ENCODE peak calls at places on chromosomes 1 and 21, in seven cellular contexts. One of them, this sample, is unnamed.

GRCh38 chr1:160800645-160801408 is 4.9 kb downstream of the LY9 start:
- DNase-seq in heart right ventricle: no peak
- DNase-seq in psoas muscle: no peak
- DNase-seq in mammary epithelial cell: no peak
- DNase-seq in K562: no peak
- DNase-seq in ovary: no peak
- DNase-seq in Panc1: no peak
- DNase-seq in this sample: no peak

GRCh38 chr1:18722270-18722669 is 91.6 kb downstream of the PAX7 start:
- DNase-seq in heart right ventricle: no peak
- DNase-seq in psoas muscle: no peak
- DNase-seq in mammary epithelial cell: no peak
- DNase-seq in K562: no peak
- DNase-seq in ovary: no peak
- DNase-seq in Panc1: no peak
- DNase-seq in this sample: no peak

GRCh38 chr1:45177452-45177851 is 29.0 kb downstream of the ZSWIM5 start:
- DNase-seq in heart right ventricle: no peak
- DNase-seq in psoas muscle: no peak
- DNase-seq in mammary epithelial cell: peak; percentile 1
- DNase-seq in K562: no peak
- DNase-seq in ovary: no peak
- DNase-seq in Panc1: no peak
- DNase-seq in this sample: no peak

GRCh38 chr1:152078831-152079549 is 9.9 kb downstream of the TCHHL1 start:
- DNase-seq in heart right ventricle: no peak
- DNase-seq in psoas muscle: no peak
- DNase-seq in mammary epithelial cell: no peak
- DNase-seq in K562: no peak
- DNase-seq in ovary: no peak
- DNase-seq in Panc1: no peak
- DNase-seq in this sample: no peak

GRCh38 chr21:16239659-16240265 is 510.0 kb downstream of the USP25 start:
- DNase-seq in heart right ventricle: no peak
- DNase-seq in psoas muscle: no peak
- DNase-seq in mammary epithelial cell: no peak
- DNase-seq in K562: no peak
- DNase-seq in ovary: no peak
- DNase-seq in Panc1: no peak
- DNase-seq in this sample: no peak

GRCh38 chr1:204319462-204319861 is 40.3 kb downstream of the PLEKHA6 start:
- DNase-seq in heart right ventricle: no peak
- DNase-seq in psoas muscle: no peak
- DNase-seq in mammary epithelial cell: peak; percentile 91
- DNase-seq in K562: no peak
- DNase-seq in ovary: no peak
- DNase-seq in Panc1: peak; percentile 46
- DNase-seq in this sample: peak; percentile 85

GRCh38 chr1:3215198-3216045 is 146.4 kb downstream of the PRDM16 start:
- DNase-seq in heart right ventricle: no peak
- DNase-seq in psoas muscle: no peak
- DNase-seq in mammary epithelial cell: no peak
- DNase-seq in K562: no peak
- DNase-seq in ovary: no peak
- DNase-seq in Panc1: no peak
- DNase-seq in this sample: no peak

GRCh38 chr1:33096358-33097005 is 15.5 kb downstream of the AZIN2 start:
- DNase-seq in heart right ventricle: peak; percentile 9
- DNase-seq in psoas muscle: no peak
- DNase-seq in mammary epithelial cell: no peak
- DNase-seq in K562: no peak
- DNase-seq in ovary: no peak
- DNase-seq in Panc1: no peak
- DNase-seq in this sample: peak; percentile 39

GRCh38 chr1:182614796-182615451 is 10.7 kb upstream of the RGS16 start:
- DNase-seq in heart right ventricle: peak; percentile 91
- DNase-seq in psoas muscle: peak; percentile 86
- DNase-seq in mammary epithelial cell: peak; percentile 67
- DNase-seq in K562: peak; percentile 27
- DNase-seq in ovary: peak; percentile 87
- DNase-seq in Panc1: no peak
- DNase-seq in this sample: peak; percentile 44

GRCh38 chr1:84712288-84712874 is 22.1 kb upstream of the SSX2IP start:
- DNase-seq in heart right ventricle: no peak
- DNase-seq in psoas muscle: no peak
- DNase-seq in mammary epithelial cell: no peak
- DNase-seq in K562: no peak
- DNase-seq in ovary: no peak
- DNase-seq in Panc1: peak; percentile 22
- DNase-seq in this sample: peak; percentile 85

GRCh38 chr1:119635801-119636390 is 12.2 kb downstream of the ZNF697 start:
- DNase-seq in heart right ventricle: no peak
- DNase-seq in psoas muscle: no peak
- DNase-seq in mammary epithelial cell: no peak
- DNase-seq in K562: no peak
- DNase-seq in ovary: no peak
- DNase-seq in Panc1: no peak
- DNase-seq in this sample: no peak

GRCh38 chr1:18485227-18485626 is 4.5 kb downstream of the KLHDC7A start:
- DNase-seq in heart right ventricle: no peak
- DNase-seq in psoas muscle: no peak
- DNase-seq in mammary epithelial cell: no peak
- DNase-seq in K562: no peak
- DNase-seq in ovary: no peak
- DNase-seq in Panc1: no peak
- DNase-seq in this sample: no peak

GRCh38 chr1:8016244-8017241 is 9.6 kb downstream of the ERRFI1 start:
- DNase-seq in heart right ventricle: no peak
- DNase-seq in psoas muscle: no peak
- DNase-seq in mammary epithelial cell: no peak
- DNase-seq in K562: peak; percentile 25
- DNase-seq in ovary: no peak
- DNase-seq in Panc1: no peak
- DNase-seq in this sample: no peak

GRCh38 chr1:117611894-117612481 is 6.1 kb downstream of the TENT5C start:
- DNase-seq in heart right ventricle: no peak
- DNase-seq in psoas muscle: no peak
- DNase-seq in mammary epithelial cell: no peak
- DNase-seq in K562: no peak
- DNase-seq in ovary: no peak
- DNase-seq in Panc1: no peak
- DNase-seq in this sample: no peak

GRCh38 chr1:93964777-93965200 is 55.6 kb upstream of the GCLM start:
- DNase-seq in heart right ventricle: no peak
- DNase-seq in psoas muscle: no peak
- DNase-seq in mammary epithelial cell: peak; percentile 97
- DNase-seq in K562: no peak
- DNase-seq in ovary: no peak
- DNase-seq in Panc1: no peak
- DNase-seq in this sample: no peak

GRCh38 chr1:35640380-35641232 is 720 bp downstream of the PSMB2 start:
- DNase-seq in heart right ventricle: no peak
- DNase-seq in psoas muscle: no peak
- DNase-seq in mammary epithelial cell: no peak
- DNase-seq in K562: no peak
- DNase-seq in ovary: peak; percentile 15
- DNase-seq in Panc1: no peak
- DNase-seq in this sample: no peak

GRCh38 chr1:221117548-221117951 is 238.3 kb downstream of the HLX start:
- DNase-seq in heart right ventricle: peak; percentile 45
- DNase-seq in psoas muscle: peak; percentile 46
- DNase-seq in mammary epithelial cell: no peak
- DNase-seq in K562: no peak
- DNase-seq in ovary: no peak
- DNase-seq in Panc1: no peak
- DNase-seq in this sample: peak; percentile 24

GRCh38 chr1:181117648-181118449 is 29.3 kb downstream of the IER5 start:
- DNase-seq in heart right ventricle: no peak
- DNase-seq in psoas muscle: no peak
- DNase-seq in mammary epithelial cell: peak; percentile 96
- DNase-seq in K562: no peak
- DNase-seq in ovary: no peak
- DNase-seq in Panc1: no peak
- DNase-seq in this sample: no peak

GRCh38 chr1:86487131-86487804 is 18.5 kb downstream of the CLCA1 start:
- DNase-seq in heart right ventricle: peak; percentile 67
- DNase-seq in psoas muscle: peak; percentile 60
- DNase-seq in mammary epithelial cell: peak; percentile 42
- DNase-seq in K562: no peak
- DNase-seq in ovary: no peak
- DNase-seq in Panc1: no peak
- DNase-seq in this sample: peak; percentile 2

GRCh38 chr1:243388276-243388675 is 132.4 kb downstream of the SDCCAG8 start:
- DNase-seq in heart right ventricle: no peak
- DNase-seq in psoas muscle: no peak
- DNase-seq in mammary epithelial cell: no peak
- DNase-seq in K562: no peak
- DNase-seq in ovary: no peak
- DNase-seq in Panc1: no peak
- DNase-seq in this sample: no peak

GRCh38 chr1:1014896-1015681 is 1.8 kb downstream of the ISG15 start:
- DNase-seq in heart right ventricle: no peak
- DNase-seq in psoas muscle: no peak
- DNase-seq in mammary epithelial cell: no peak
- DNase-seq in K562: no peak
- DNase-seq in ovary: no peak
- DNase-seq in Panc1: no peak
- DNase-seq in this sample: no peak
- H3K4me3 ChIP-seq in heart right ventricle: peak overlapping the region; percentile 54
- H3K4me3 ChIP-seq in psoas muscle: no peak overlapping the region
- H3K4me3 ChIP-seq in mammary epithelial cell: no peak overlapping the region
- H3K4me3 ChIP-seq in K562: no peak overlapping the region
- H3K4me3 ChIP-seq in ovary: no peak overlapping the region
- H3K4me3 ChIP-seq in Panc1: peak overlapping the region; percentile 83
- H3K4me3 ChIP-seq in this sample: no peak overlapping the region

GRCh38 chr1:229164836-229165285 is 106.0 kb upstream of the RAB4A start:
- DNase-seq in heart right ventricle: no peak
- DNase-seq in psoas muscle: no peak
- DNase-seq in mammary epithelial cell: no peak
- DNase-seq in K562: no peak
- DNase-seq in ovary: no peak
- DNase-seq in Panc1: no peak
- DNase-seq in this sample: no peak

GRCh38 chr1:229165327-229165726 is 105.6 kb upstream of the RAB4A start:
- DNase-seq in heart right ventricle: no peak
- DNase-seq in psoas muscle: no peak
- DNase-seq in mammary epithelial cell: no peak
- DNase-seq in K562: no peak
- DNase-seq in ovary: no peak
- DNase-seq in Panc1: no peak
- DNase-seq in this sample: no peak

GRCh38 chr1:229167356-229167755 is 103.6 kb upstream of the RAB4A start:
- DNase-seq in heart right ventricle: no peak
- DNase-seq in psoas muscle: no peak
- DNase-seq in mammary epithelial cell: no peak
- DNase-seq in K562: no peak
- DNase-seq in ovary: no peak
- DNase-seq in Panc1: no peak
- DNase-seq in this sample: no peak

GRCh38 chr1:229161740-229162139 is 109.2 kb upstream of the RAB4A start:
- DNase-seq in heart right ventricle: no peak
- DNase-seq in psoas muscle: no peak
- DNase-seq in mammary epithelial cell: peak; percentile 35
- DNase-seq in K562: no peak
- DNase-seq in ovary: no peak
- DNase-seq in Panc1: no peak
- DNase-seq in this sample: no peak

GRCh38 chr1:229164338-229164737 is 106.6 kb upstream of the RAB4A start:
- DNase-seq in heart right ventricle: no peak
- DNase-seq in psoas muscle: no peak
- DNase-seq in mammary epithelial cell: no peak
- DNase-seq in K562: no peak
- DNase-seq in ovary: no peak
- DNase-seq in Panc1: no peak
- DNase-seq in this sample: no peak
- H3K27ac ChIP-seq in heart right ventricle: no peak overlapping the region
- H3K27ac ChIP-seq in psoas muscle: no peak overlapping the region
- H3K27ac ChIP-seq in mammary epithelial cell: no peak overlapping the region
- H3K27ac ChIP-seq in K562: no peak overlapping the region
- H3K27ac ChIP-seq in ovary: no peak overlapping the region
- H3K27ac ChIP-seq in Panc1: no peak overlapping the region
- H3K27ac ChIP-seq in this sample: no peak overlapping the region

GRCh38 chr21:27408826-27409225 is 441.9 kb upstream of the ADAMTS5 start:
- DNase-seq in heart right ventricle: no peak
- DNase-seq in psoas muscle: no peak
- DNase-seq in mammary epithelial cell: no peak
- DNase-seq in K562: no peak
- DNase-seq in ovary: no peak
- DNase-seq in Panc1: no peak
- DNase-seq in this sample: no peak

GRCh38 chr21:27407296-27407695 is 440.4 kb upstream of the ADAMTS5 start:
- DNase-seq in heart right ventricle: no peak
- DNase-seq in psoas muscle: no peak
- DNase-seq in mammary epithelial cell: no peak
- DNase-seq in K562: no peak
- DNase-seq in ovary: no peak
- DNase-seq in Panc1: no peak
- DNase-seq in this sample: no peak

GRCh38 chr21:27403011-27403410 is 436.1 kb upstream of the ADAMTS5 start:
- DNase-seq in heart right ventricle: no peak
- DNase-seq in psoas muscle: no peak
- DNase-seq in mammary epithelial cell: no peak
- DNase-seq in K562: no peak
- DNase-seq in ovary: no peak
- DNase-seq in Panc1: no peak
- DNase-seq in this sample: no peak

DNA sequence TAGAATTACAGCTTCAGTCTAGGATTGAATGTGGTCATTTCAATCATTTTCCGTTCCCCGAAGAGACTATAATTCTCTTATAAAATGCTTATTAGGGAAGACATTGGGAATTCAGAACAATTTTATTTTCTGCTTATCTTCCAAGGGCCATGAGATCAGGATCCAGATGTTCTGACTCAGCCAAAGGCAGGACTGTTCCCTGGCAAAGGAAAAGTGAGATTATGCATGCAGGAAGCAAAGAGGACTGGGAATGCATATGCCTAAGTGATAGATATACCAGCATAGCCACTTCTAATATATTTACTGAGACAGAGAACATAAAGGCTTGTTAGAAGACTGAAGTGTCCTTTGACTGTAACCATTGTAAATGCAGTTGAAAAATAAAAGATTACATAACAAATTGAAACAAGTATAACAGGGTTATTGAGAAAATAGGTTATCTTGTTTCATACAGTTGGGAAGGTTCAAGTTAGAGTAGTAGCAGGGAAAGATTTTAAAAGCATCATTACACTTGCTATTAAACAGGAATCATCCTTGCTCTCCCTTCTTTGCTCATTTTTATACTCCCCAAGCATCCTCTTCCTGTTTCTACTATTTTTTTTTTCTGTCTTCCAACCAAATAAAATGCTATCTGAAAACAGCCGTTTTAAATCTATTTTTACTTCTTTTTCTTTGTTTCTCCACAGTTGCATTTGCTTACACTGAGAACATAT is 439.6 kb upstream of the ADAMTS5 start:
- DNase-seq in heart right ventricle: no peak
- DNase-seq in psoas muscle: no peak
- DNase-seq in mammary epithelial cell: no peak
- DNase-seq in K562: no peak
- DNase-seq in ovary: no peak
- DNase-seq in Panc1: no peak
- DNase-seq in this sample: no peak
- TF ChIP-seq CTCF in heart right ventricle: no peak
- TF ChIP-seq CTCF in psoas muscle: no peak
- TF ChIP-seq CTCF in mammary epithelial cell: no peak
- TF ChIP-seq CTCF in K562: no peak
- TF ChIP-seq CTCF in ovary: no peak
- TF ChIP-seq CTCF in Panc1: no peak
- TF ChIP-seq CTCF in this sample: no peak

GRCh38 chr1:63784083-63784482 is 10.3 kb downstream of the ROR1 start:
- DNase-seq in heart right ventricle: no peak
- DNase-seq in psoas muscle: no peak
- DNase-seq in mammary epithelial cell: no peak
- DNase-seq in K562: no peak
- DNase-seq in ovary: no peak
- DNase-seq in Panc1: no peak
- DNase-seq in this sample: no peak
- H3K4me3 ChIP-seq in heart right ventricle: no peak overlapping the region
- H3K4me3 ChIP-seq in psoas muscle: no peak overlapping the region
- H3K4me3 ChIP-seq in mammary epithelial cell: no peak overlapping the region
- H3K4me3 ChIP-seq in K562: no peak overlapping the region
- H3K4me3 ChIP-seq in ovary: no peak overlapping the region
- H3K4me3 ChIP-seq in Panc1: no peak overlapping the region
- H3K4me3 ChIP-seq in this sample: no peak overlapping the region

This sample was measured in AG04450.